ENCODE peak calls at places on chromosomes 12 and 14, in five cellular contexts. One of them, this sample, is unnamed.

GRCh38 chr12:2507811-2508210 is 287.0 kb upstream of the FKBP4 start:
- DNase-seq in fibroblast of lung: no peak
- DNase-seq in PC-3: no peak
- DNase-seq in hepatocyte: no peak
- DNase-seq in IMR-90: no peak
- DNase-seq in this sample: no peak

GRCh38 chr14:104433401-104434213 is 146.0 kb upstream of the C14orf180 start:
- DNase-seq in fibroblast of lung: no peak
- DNase-seq in PC-3: no peak
- DNase-seq in hepatocyte: no peak
- DNase-seq in IMR-90: no peak
- DNase-seq in this sample: no peak

GRCh38 chr14:85856430-85856829 is 326.5 kb downstream of the FLRT2 start:
- DNase-seq in fibroblast of lung: no peak
- DNase-seq in PC-3: no peak
- DNase-seq in hepatocyte: no peak
- DNase-seq in IMR-90: no peak
- DNase-seq in this sample: no peak

GRCh38 chr14:91402278-91403068 is 15.1 kb downstream of the CCDC88C start:
- DNase-seq in fibroblast of lung: no peak
- DNase-seq in PC-3: no peak
- DNase-seq in hepatocyte: peak; percentile 58
- DNase-seq in IMR-90: no peak
- DNase-seq in this sample: no peak

GRCh38 chr12:131229426-131230339 is 276.0 kb downstream of the ADGRD1 start:
- DNase-seq in fibroblast of lung: no peak
- DNase-seq in PC-3: no peak
- DNase-seq in hepatocyte: peak; percentile 44
- DNase-seq in IMR-90: no peak
- DNase-seq in this sample: no peak

GRCh38 chr12:12983420-12984035 is 16.5 kb downstream of the HEBP1 start:
- DNase-seq in fibroblast of lung: peak; percentile 50
- DNase-seq in PC-3: peak; percentile 63
- DNase-seq in hepatocyte: peak; percentile 58
- DNase-seq in IMR-90: peak; percentile 69
- DNase-seq in this sample: no peak

GRCh38 chr12:120041386-120042231 is 52.6 kb downstream of the BICDL1 start:
- DNase-seq in fibroblast of lung: no peak
- DNase-seq in PC-3: no peak
- DNase-seq in hepatocyte: no peak
- DNase-seq in IMR-90: no peak
- DNase-seq in this sample: no peak

GRCh38 chr14:72804653-72805180 is 89.2 kb downstream of the DPF3 start:
- DNase-seq in fibroblast of lung: no peak
- DNase-seq in PC-3: no peak
- DNase-seq in hepatocyte: no peak
- DNase-seq in IMR-90: no peak
- DNase-seq in this sample: no peak

GRCh38 chr14:90518941-90519256 is 122.1 kb downstream of the CALM1 start:
- DNase-seq in fibroblast of lung: no peak
- DNase-seq in PC-3: peak; percentile 52
- DNase-seq in hepatocyte: peak; percentile 22
- DNase-seq in IMR-90: peak; percentile 11
- DNase-seq in this sample: no peak

GRCh38 chr14:92759300-92759678 is 10.9 kb upstream of the LGMN start:
- DNase-seq in fibroblast of lung: peak; percentile 44
- DNase-seq in PC-3: peak; percentile 38
- DNase-seq in hepatocyte: peak; percentile 45
- DNase-seq in IMR-90: peak; percentile 49
- DNase-seq in this sample: no peak

GRCh38 chr14:102078840-102079699 is 7.8 kb downstream of the HSP90AA1 start:
- DNase-seq in fibroblast of lung: no peak
- DNase-seq in PC-3: peak; percentile 27
- DNase-seq in hepatocyte: no peak
- DNase-seq in IMR-90: no peak
- DNase-seq in this sample: no peak

GRCh38 chr14:54169254-54169924 is 212.8 kb upstream of the BMP4 start:
- DNase-seq in fibroblast of lung: peak; percentile 36
- DNase-seq in PC-3: peak; percentile 100
- DNase-seq in hepatocyte: no peak
- DNase-seq in IMR-90: peak; percentile 10
- DNase-seq in this sample: no peak

GRCh38 chr12:25323774-25324086 is 73.0 kb upstream of the KRAS start:
- DNase-seq in fibroblast of lung: no peak
- DNase-seq in PC-3: no peak
- DNase-seq in hepatocyte: no peak
- DNase-seq in IMR-90: no peak
- DNase-seq in this sample: no peak

GRCh38 chr14:99995700-99996356 is 69.4 kb upstream of the EVL start:
- DNase-seq in fibroblast of lung: peak; percentile 28
- DNase-seq in PC-3: peak; percentile 77
- DNase-seq in hepatocyte: peak; percentile 65
- DNase-seq in IMR-90: peak; percentile 54
- DNase-seq in this sample: peak; percentile 17

GRCh38 chr14:53231166-53231565 is 78.0 kb upstream of the DDHD1 start:
- DNase-seq in fibroblast of lung: no peak
- DNase-seq in PC-3: no peak
- DNase-seq in hepatocyte: no peak
- DNase-seq in IMR-90: no peak
- DNase-seq in this sample: no peak

GRCh38 chr14:61575751-61576150 is 119.6 kb upstream of the HIF1A start:
- DNase-seq in fibroblast of lung: no peak
- DNase-seq in PC-3: peak; percentile 65
- DNase-seq in hepatocyte: no peak
- DNase-seq in IMR-90: no peak
- DNase-seq in this sample: no peak

GRCh38 chr12:49903700-49904423 is at the start of gene FAIM2:
- DNase-seq in fibroblast of lung: peak; percentile 56
- DNase-seq in PC-3: no peak
- DNase-seq in hepatocyte: peak; percentile 79
- DNase-seq in IMR-90: peak; percentile 82
- DNase-seq in this sample: no peak

GRCh38 chr12:22740656-22741350 is 115.8 kb downstream of the ETNK1 start:
- DNase-seq in fibroblast of lung: peak; percentile 32
- DNase-seq in PC-3: no peak
- DNase-seq in hepatocyte: no peak
- DNase-seq in IMR-90: no peak
- DNase-seq in this sample: no peak

GRCh38 chr12:7628401-7628961 is 37.2 kb downstream of the APOBEC1 start:
- DNase-seq in fibroblast of lung: no peak
- DNase-seq in PC-3: no peak
- DNase-seq in hepatocyte: peak; percentile 81
- DNase-seq in IMR-90: no peak
- DNase-seq in this sample: no peak

GRCh38 chr12:131217024-131217586 is 263.4 kb downstream of the ADGRD1 start:
- DNase-seq in fibroblast of lung: no peak
- DNase-seq in PC-3: no peak
- DNase-seq in hepatocyte: no peak
- DNase-seq in IMR-90: no peak
- DNase-seq in this sample: no peak

GRCh38 chr14:23301969-23302289 is 730 bp downstream of the PPP1R3E start:
- DNase-seq in fibroblast of lung: no peak
- DNase-seq in PC-3: no peak
- DNase-seq in hepatocyte: no peak
- DNase-seq in IMR-90: no peak
- DNase-seq in this sample: no peak

GRCh38 chr12:49565119-49565955 is 2.6 kb downstream of the MCRS1 start:
- DNase-seq in fibroblast of lung: no peak
- DNase-seq in PC-3: no peak
- DNase-seq in hepatocyte: no peak
- DNase-seq in IMR-90: no peak
- DNase-seq in this sample: no peak

GRCh38 chr12:70043490-70044138 is 199.6 kb upstream of the CNOT2 start:
- DNase-seq in fibroblast of lung: peak; percentile 9
- DNase-seq in PC-3: peak; percentile 12
- DNase-seq in hepatocyte: no peak
- DNase-seq in IMR-90: no peak
- DNase-seq in this sample: no peak

GRCh38 chr14:51360592-51360991 is 120.5 kb downstream of the TMX1 start:
- DNase-seq in fibroblast of lung: no peak
- DNase-seq in PC-3: no peak
- DNase-seq in hepatocyte: no peak
- DNase-seq in IMR-90: no peak
- DNase-seq in this sample: no peak

GRCh38 chr12:27686147-27686546 is 10.1 kb upstream of the REP15 start:
- DNase-seq in fibroblast of lung: no peak
- DNase-seq in PC-3: no peak
- DNase-seq in hepatocyte: no peak
- DNase-seq in IMR-90: no peak
- DNase-seq in this sample: no peak

GRCh38 chr12:27685274-27685673 is 11.0 kb upstream of the REP15 start:
- DNase-seq in fibroblast of lung: no peak
- DNase-seq in PC-3: no peak
- DNase-seq in hepatocyte: no peak
- DNase-seq in IMR-90: no peak
- DNase-seq in this sample: no peak

GRCh38 chr12:27693403-27693802 is 2.8 kb upstream of the REP15 start:
- DNase-seq in fibroblast of lung: no peak
- DNase-seq in PC-3: no peak
- DNase-seq in hepatocyte: no peak
- DNase-seq in IMR-90: no peak
- DNase-seq in this sample: no peak

GRCh38 chr12:27689558-27690180 is 6.6 kb upstream of the REP15 start:
- DNase-seq in fibroblast of lung: no peak
- DNase-seq in PC-3: no peak
- DNase-seq in hepatocyte: no peak
- DNase-seq in IMR-90: no peak
- DNase-seq in this sample: no peak

DNA sequence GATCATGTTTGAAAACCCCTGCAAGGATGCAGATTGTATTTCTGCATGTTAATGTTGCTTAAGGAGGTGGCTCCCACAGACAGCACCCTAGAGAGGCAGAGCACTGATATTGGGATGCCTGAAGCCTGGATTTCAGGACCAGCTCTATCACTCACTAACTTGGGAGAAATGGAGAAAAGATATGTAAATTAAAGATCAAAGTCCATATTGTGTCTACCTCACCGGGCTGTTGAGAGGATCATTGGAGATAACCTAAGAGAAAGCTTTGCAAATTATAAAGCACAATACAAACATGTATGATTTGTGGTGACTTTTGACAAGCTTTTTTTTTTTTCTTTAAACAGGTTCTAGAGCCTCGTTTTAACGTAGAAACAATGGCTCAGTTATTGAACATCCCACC is 7.6 kb upstream of the REP15 start:
- DNase-seq in fibroblast of lung: no peak
- DNase-seq in PC-3: no peak
- DNase-seq in hepatocyte: no peak
- DNase-seq in IMR-90: no peak
- DNase-seq in this sample: no peak
- H3K36me3 ChIP-seq in fibroblast of lung: peaks cover 14% of the 10 kb centered on the region
- H3K36me3 ChIP-seq in PC-3: peaks cover 59% of the 10 kb centered on the region
- H3K36me3 ChIP-seq in hepatocyte: no peaks in the 10 kb centered on the region
- H3K36me3 ChIP-seq in IMR-90: peaks cover 42% of the 10 kb centered on the region
- H3K36me3 ChIP-seq in this sample: peaks cover 21% of the 10 kb centered on the region

DNA sequence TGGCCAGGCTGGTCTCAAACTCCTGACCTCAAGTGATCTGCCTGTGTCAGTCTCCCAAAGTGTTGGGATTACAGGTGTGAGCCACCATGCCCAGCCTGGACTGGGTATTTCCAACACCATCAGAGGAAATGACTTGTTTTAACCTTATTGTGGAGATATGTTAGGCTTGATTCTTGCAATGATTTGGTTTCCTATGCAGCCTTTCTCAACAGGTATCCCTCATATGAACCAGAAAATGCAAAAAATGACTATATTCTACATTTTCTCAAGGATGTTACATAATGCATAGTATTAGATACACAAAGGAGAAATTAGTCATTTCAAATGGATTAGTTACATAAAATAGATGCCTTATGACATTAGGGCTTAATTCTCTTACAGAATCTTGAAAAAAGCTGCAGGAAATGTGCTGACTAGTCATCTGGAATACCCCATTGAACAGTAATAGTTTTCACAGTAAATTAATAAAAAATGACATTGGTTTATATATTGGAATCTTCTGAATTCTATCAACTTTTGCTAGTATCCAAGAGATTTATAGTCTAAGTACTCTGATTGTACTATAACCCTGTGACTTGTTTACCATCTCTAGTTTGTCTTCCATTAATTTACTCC is 132.6 kb downstream of the INSM2 start:
- DNase-seq in fibroblast of lung: no peak
- DNase-seq in PC-3: no peak
- DNase-seq in hepatocyte: no peak
- DNase-seq in IMR-90: no peak
- DNase-seq in this sample: no peak
- H2AFZ ChIP-seq in fibroblast of lung: no peak overlapping the region
- H2AFZ ChIP-seq in PC-3: no peak overlapping the region
- H2AFZ ChIP-seq in hepatocyte: no peak overlapping the region
- H2AFZ ChIP-seq in IMR-90: no peak overlapping the region
- H2AFZ ChIP-seq in this sample: no peak overlapping the region

GRCh38 chr12:56216461-56216860 is 5.3 kb downstream of the RNF41 start:
- DNase-seq in fibroblast of lung: no peak
- DNase-seq in PC-3: no peak
- DNase-seq in hepatocyte: no peak
- DNase-seq in IMR-90: no peak
- DNase-seq in this sample: no peak
- H3K36me3 ChIP-seq in fibroblast of lung: peaks cover 13% of the 10 kb centered on the region
- H3K36me3 ChIP-seq in PC-3: peaks cover 19% of the 10 kb centered on the region
- H3K36me3 ChIP-seq in hepatocyte: no peaks in the 10 kb centered on the region
- H3K36me3 ChIP-seq in IMR-90: peaks cover 40% of the 10 kb centered on the region
- H3K36me3 ChIP-seq in this sample: peaks cover 24% of the 10 kb centered on the region

GRCh38 chr14:56152221-56152620 is 34.0 kb downstream of the PELI2 start:
- DNase-seq in fibroblast of lung: no peak
- DNase-seq in PC-3: no peak
- DNase-seq in hepatocyte: no peak
- DNase-seq in IMR-90: no peak
- DNase-seq in this sample: no peak

GRCh38 chr14:56150645-56151345 is 32.6 kb downstream of the PELI2 start:
- DNase-seq in fibroblast of lung: no peak
- DNase-seq in PC-3: no peak
- DNase-seq in hepatocyte: no peak
- DNase-seq in IMR-90: no peak
- DNase-seq in this sample: no peak

GRCh38 chr14:56156096-56156495 is 37.9 kb downstream of the PELI2 start:
- DNase-seq in fibroblast of lung: no peak
- DNase-seq in PC-3: no peak
- DNase-seq in hepatocyte: no peak
- DNase-seq in IMR-90: peak; percentile 54
- DNase-seq in this sample: no peak

GRCh38 chr14:56153271-56153670 is 35.1 kb downstream of the PELI2 start:
- DNase-seq in fibroblast of lung: no peak
- DNase-seq in PC-3: no peak
- DNase-seq in hepatocyte: no peak
- DNase-seq in IMR-90: peak; percentile 32
- DNase-seq in this sample: no peak

DNA sequence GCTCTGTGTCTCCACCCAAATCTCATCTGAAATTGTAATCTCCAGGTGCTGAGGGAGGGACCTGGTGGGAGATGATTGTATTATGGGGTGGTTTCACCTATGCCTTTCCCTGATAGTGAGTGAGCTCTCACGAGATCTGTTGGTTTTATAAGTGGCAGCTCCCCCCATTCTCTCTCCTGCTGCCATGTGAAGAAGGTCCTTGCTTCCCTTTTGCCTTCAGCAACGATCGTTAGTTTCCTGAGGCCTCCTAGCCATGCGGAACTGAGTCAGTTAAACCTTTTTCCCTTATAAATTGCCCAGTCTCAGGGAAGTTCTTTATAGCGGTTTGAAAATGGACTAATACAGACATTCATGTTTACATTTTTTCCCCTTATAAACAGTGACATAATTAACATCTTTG is 36.1 kb downstream of the PELI2 start:
- DNase-seq in fibroblast of lung: no peak
- DNase-seq in PC-3: no peak
- DNase-seq in hepatocyte: no peak
- DNase-seq in IMR-90: no peak
- DNase-seq in this sample: no peak
- H2AFZ ChIP-seq in fibroblast of lung: no peak overlapping the region
- H2AFZ ChIP-seq in PC-3: no peak overlapping the region
- H2AFZ ChIP-seq in hepatocyte: no peak overlapping the region
- H2AFZ ChIP-seq in IMR-90: no peak overlapping the region
- H2AFZ ChIP-seq in this sample: no peak overlapping the region

This sample was measured in keratinocyte.